ENCODE peak calls at places on chromosome 4, in four cellular contexts. Q is HepG2, L is SK-N-SH, S is H1. M is an unnamed sample.

GRCh38 chr4:55311792-55312490 is 34.1 kb upstream of the SRD5A3 start:
- DNase-seq in Q (no peak), L (no peak), S (no peak), M (no peak)

GRCh38 chr4:56786955-56787354 is 34.5 kb downstream of the SPINK2 start:
- DNase-seq in Q (no peak), L (peak; percentile 34), S (no peak), M (no peak)

GRCh38 chr4:175376287-175376977 is 435.6 kb downstream of the GPM6A start:
- DNase-seq in Q (no peak), L (no peak), S (no peak), M (no peak)

GRCh38 chr4:143587703-143588102 is 74.2 kb downstream of the SMARCA5 start:
- DNase-seq in Q (no peak), L (no peak), S (no peak), M (no peak)

GRCh38 chr4:108839333-108839732 is 76.5 kb upstream of the ETNPPL start:
- DNase-seq in Q (no peak), L (no peak), S (no peak), M (no peak)

GRCh38 chr4:86686741-86687140 is 92.6 kb downstream of the PTPN13 start:
- DNase-seq in Q (no peak), L (no peak), S (no peak), M (no peak)

GRCh38 chr4:15003441-15003890 is 1.2 kb downstream of the CPEB2 start:
- DNase-seq in Q (no peak), L (peak; percentile 69), S (peak; percentile 73), M (no peak)

GRCh38 chr4:103754844-103755243 is 35.1 kb upstream of the TACR3 start:
- DNase-seq in Q (peak; percentile 23), L (no peak), S (no peak), M (no peak)

GRCh38 chr4:158193171-158193749 is 17.0 kb upstream of the TMEM144 start:
- DNase-seq in Q (peak; percentile 43), L (peak; percentile 30), S (no peak), M (no peak)

GRCh38 chr4:1058198-1058996 is 47.0 kb downstream of the FGFRL1 start:
- DNase-seq in Q (no peak), L (no peak), S (no peak), M (no peak)

GRCh38 chr4:93433840-93434239 is 394.7 kb upstream of the ATOH1 start:
- DNase-seq in Q (peak; percentile 29), L (no peak), S (no peak), M (no peak)

GRCh38 chr4:80767944-80768343 is 262.6 kb upstream of the BMP3 start:
- DNase-seq in Q (no peak), L (no peak), S (no peak), M (no peak)

GRCh38 chr4:24477919-24478318 is 106.4 kb downstream of the DHX15 start:
- DNase-seq in Q (no peak), L (peak; percentile 21), S (no peak), M (no peak)

GRCh38 chr4:52643846-52644245 is 15.3 kb downstream of the USP46 start:
- DNase-seq in Q (peak; percentile 34), L (peak; percentile 16), S (no peak), M (no peak)

GRCh38 chr4:77701111-77701510 is 95.5 kb downstream of the CXCL13 start:
- DNase-seq in Q (no peak), L (no peak), S (no peak), M (no peak)

GRCh38 chr4:77699731-77700210 is 94.2 kb downstream of the CXCL13 start:
- DNase-seq in Q (peak; percentile 74), L (peak; percentile 24), S (no peak), M (no peak)

GRCh38 chr4:77697860-77698599 is 92.4 kb downstream of the CXCL13 start:
- DNase-seq in Q (peak; percentile 34), L (no peak), S (no peak), M (no peak)

GRCh38 chr4:77692847-77693432 is 87.3 kb downstream of the CXCL13 start:
- DNase-seq in Q (no peak), L (no peak), S (no peak), M (no peak)

DNA sequence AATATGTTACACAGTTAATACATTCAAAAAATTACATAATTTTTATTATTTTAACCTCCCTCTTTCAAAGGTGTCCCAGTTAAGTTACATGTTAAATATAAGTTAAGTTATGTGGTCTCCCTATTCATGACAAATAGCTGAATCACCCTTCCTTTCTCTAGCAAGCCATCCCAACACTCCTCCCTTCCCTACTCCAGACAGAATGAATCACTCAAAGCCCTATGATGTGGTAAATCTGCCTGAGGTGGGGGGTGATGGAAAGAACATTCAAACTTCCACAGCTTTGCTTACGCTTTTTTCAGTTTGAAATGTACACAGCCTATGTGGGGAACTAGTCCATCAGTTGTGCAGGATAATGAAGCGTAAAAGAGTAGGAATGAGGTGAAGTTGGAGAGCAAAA is 90.1 kb downstream of the CXCL13 start:
- DNase-seq in Q (peak; percentile 56), L (no peak), S (no peak), M (no peak)
- TF ChIP-seq TCF12 in Q (no peak), L (peak; percentile 90), S (no peak), M (no peak)

GRCh38 chr4:177117256-177117655 is 192.4 kb upstream of the NEIL3 start:
- DNase-seq in Q (no peak), L (no peak), S (no peak), M (no peak)

GRCh38 chr4:177119693-177120092 is 190.0 kb upstream of the NEIL3 start:
- DNase-seq in Q (no peak), L (no peak), S (no peak), M (no peak)

GRCh38 chr4:177119021-177119461 is 190.6 kb upstream of the NEIL3 start:
- DNase-seq in Q (no peak), L (no peak), S (no peak), M (no peak)

GRCh38 chr4:177116161-177116560 is 193.5 kb upstream of the NEIL3 start:
- DNase-seq in Q (no peak), L (no peak), S (no peak), M (no peak)

DNA sequence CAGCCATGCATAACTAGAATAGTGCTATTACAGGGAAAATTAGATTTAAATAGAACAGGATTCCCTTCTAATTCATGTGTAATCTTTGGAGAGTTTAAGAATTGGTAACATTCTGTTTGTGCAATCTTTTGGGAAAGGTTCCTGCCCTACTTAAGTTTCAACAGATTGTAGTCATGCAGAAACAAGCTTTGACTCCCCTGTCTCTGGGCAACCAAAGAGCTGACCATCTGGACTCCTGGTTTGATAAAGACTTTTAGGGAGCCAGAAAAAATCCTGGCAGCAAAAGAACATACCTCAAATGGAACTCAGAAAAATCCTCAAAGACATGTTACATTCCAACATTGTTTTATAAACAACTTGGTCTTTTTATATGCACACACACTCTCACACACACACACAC is 191.1 kb upstream of the NEIL3 start:
- DNase-seq in Q (no peak), L (peak; percentile 1), S (no peak), M (no peak)
- TF ChIP-seq TCF12 in Q (no peak), L (peak; percentile 69), S (no peak), M (no peak)

GRCh38 chr4:159689526-159689925 is 586.6 kb downstream of the RAPGEF2 start:
- DNase-seq in Q (no peak), L (no peak), S (no peak), M (no peak)

GRCh38 chr4:159682996-159683395 is 580.1 kb downstream of the RAPGEF2 start:
- DNase-seq in Q (no peak), L (no peak), S (no peak), M (no peak)

GRCh38 chr4:159685406-159686092 is 582.7 kb downstream of the RAPGEF2 start:
- DNase-seq in Q (no peak), L (no peak), S (no peak), M (no peak)

GRCh38 chr4:159684061-159684460 is 581.2 kb downstream of the RAPGEF2 start:
- DNase-seq in Q (no peak), L (no peak), S (no peak), M (no peak)
- TF ChIP-seq TCF12 in Q (no peak), L (no peak), S (no peak), M (no peak)

DNA sequence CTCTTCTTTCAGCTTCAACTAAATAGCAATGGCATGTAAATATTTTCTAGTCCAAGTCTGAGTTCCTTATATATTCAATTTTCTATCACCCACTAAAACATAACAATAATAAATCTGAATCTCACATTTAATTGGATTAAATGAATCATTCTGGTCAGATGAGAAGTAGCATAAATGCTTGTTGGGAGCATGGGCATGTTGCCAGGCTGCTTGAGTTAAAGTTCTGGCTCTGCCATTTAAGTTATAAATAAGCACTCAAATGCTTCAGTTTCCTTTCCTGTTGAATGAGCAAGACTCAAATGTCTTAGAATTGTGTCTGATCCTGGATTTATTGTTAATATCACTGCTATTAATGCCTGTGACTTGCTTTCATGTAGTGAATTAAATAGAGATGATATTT is 496.3 kb downstream of the STPG2 start:
- DNase-seq in Q (no peak), L (no peak), S (no peak), M (no peak)
- TF ChIP-seq TCF12 in Q (no peak), L (peak; percentile 32), S (no peak), M (no peak)

GRCh38 chr4:88327669-88328068 is 43.3 kb upstream of the PPM1K start:
- DNase-seq in Q (no peak), L (no peak), S (no peak), M (no peak)
- TF ChIP-seq TCF12 in Q (no peak), L (no peak), S (no peak), M (no peak)

GRCh38 chr4:88443486-88443885 is 13.4 kb upstream of the HERC5 start:
- DNase-seq in Q (no peak), L (no peak), S (no peak), M (no peak)

GRCh38 chr4:88448905-88449689 is 7.8 kb upstream of the HERC5 start:
- DNase-seq in Q (no peak), L (no peak), S (no peak), M (no peak)

GRCh38 chr4:88445252-88445651 is 11.7 kb upstream of the HERC5 start:
- DNase-seq in Q (no peak), L (no peak), S (no peak), M (no peak)

GRCh38 chr4:88446124-88446523 is 10.8 kb upstream of the HERC5 start:
- DNase-seq in Q (no peak), L (no peak), S (no peak), M (no peak)

GRCh38 chr4:88447339-88447738 is 9.6 kb upstream of the HERC5 start:
- DNase-seq in Q (no peak), L (no peak), S (no peak), M (no peak)
- TF ChIP-seq TCF12 in Q (no peak), L (no peak), S (no peak), M (no peak)

M was measured in GM12878.